ENCODE peak calls at places on chromosomes 7 and 10, in ten cellular contexts. One of them, this sample, is unnamed. For H3K4me1, the result is how much of the 10 kb centered on the place peaks cover.

GRCh38 chr7:137903382-137904169 is 56.8 kb upstream of the DGKI start:
- DNase-seq in heart right ventricle: no peak
- DNase-seq in cardiac muscle cell: peak
- DNase-seq in neural progenitor cell: peak
- DNase-seq in adrenal gland: peak
- DNase-seq in astrocyte: peak
- DNase-seq in uterus: peak
- DNase-seq in A673: peak
- DNase-seq in GM23248: peak
- DNase-seq in IMR-90: peak
- DNase-seq in this sample: peak

GRCh38 chr10:14153570-14154055 is 177.1 kb downstream of the FRMD4A start:
- DNase-seq in heart right ventricle: peak
- DNase-seq in cardiac muscle cell: peak
- DNase-seq in neural progenitor cell: no peak
- DNase-seq in adrenal gland: peak
- DNase-seq in astrocyte: no peak
- DNase-seq in uterus: no peak
- DNase-seq in A673: peak
- DNase-seq in GM23248: no peak
- DNase-seq in IMR-90: peak
- DNase-seq in this sample: no peak

GRCh38 chr10:86668297-86669165 is at the start of gene LDB3:
- DNase-seq in heart right ventricle: peak
- DNase-seq in cardiac muscle cell: peak
- DNase-seq in neural progenitor cell: peak
- DNase-seq in adrenal gland: no peak
- DNase-seq in astrocyte: peak
- DNase-seq in uterus: peak
- DNase-seq in A673: peak
- DNase-seq in GM23248: no peak
- DNase-seq in IMR-90: peak
- DNase-seq in this sample: peak

GRCh38 chr7:155764432-155764798 is 47.8 kb downstream of the SHH start:
- DNase-seq in heart right ventricle: no peak
- DNase-seq in cardiac muscle cell: no peak
- DNase-seq in neural progenitor cell: no peak
- DNase-seq in adrenal gland: no peak
- DNase-seq in astrocyte: no peak
- DNase-seq in uterus: no peak
- DNase-seq in A673: no peak
- DNase-seq in GM23248: no peak
- DNase-seq in IMR-90: no peak
- DNase-seq in this sample: no peak

GRCh38 chr10:44885710-44886109 is 25.4 kb upstream of the TMEM72 start:
- DNase-seq in heart right ventricle: no peak
- DNase-seq in cardiac muscle cell: no peak
- DNase-seq in neural progenitor cell: no peak
- DNase-seq in adrenal gland: no peak
- DNase-seq in astrocyte: no peak
- DNase-seq in uterus: no peak
- DNase-seq in A673: no peak
- DNase-seq in GM23248: no peak
- DNase-seq in IMR-90: no peak
- DNase-seq in this sample: no peak

GRCh38 chr10:46198516-46198915 is 88.3 kb upstream of the ANTXRL start:
- DNase-seq in heart right ventricle: no peak
- DNase-seq in cardiac muscle cell: no peak
- DNase-seq in neural progenitor cell: no peak
- DNase-seq in adrenal gland: no peak
- DNase-seq in astrocyte: no peak
- DNase-seq in uterus: no peak
- DNase-seq in A673: no peak
- DNase-seq in GM23248: peak
- DNase-seq in IMR-90: no peak
- DNase-seq in this sample: no peak

GRCh38 chr7:73921623-73922528 is 60.9 kb downstream of the TMEM270 start:
- DNase-seq in heart right ventricle: no peak
- DNase-seq in cardiac muscle cell: no peak
- DNase-seq in neural progenitor cell: no peak
- DNase-seq in adrenal gland: no peak
- DNase-seq in astrocyte: no peak
- DNase-seq in uterus: no peak
- DNase-seq in A673: no peak
- DNase-seq in GM23248: no peak
- DNase-seq in IMR-90: no peak
- DNase-seq in this sample: no peak

GRCh38 chr7:141287936-141288335 is 214.1 kb downstream of the TMEM178B start:
- DNase-seq in heart right ventricle: no peak
- DNase-seq in cardiac muscle cell: no peak
- DNase-seq in neural progenitor cell: no peak
- DNase-seq in adrenal gland: no peak
- DNase-seq in astrocyte: no peak
- DNase-seq in uterus: no peak
- DNase-seq in A673: no peak
- DNase-seq in GM23248: no peak
- DNase-seq in IMR-90: no peak
- DNase-seq in this sample: no peak

GRCh38 chr10:36574212-36574611 is 551.2 kb upstream of the ANKRD30A start:
- DNase-seq in heart right ventricle: no peak
- DNase-seq in cardiac muscle cell: peak
- DNase-seq in neural progenitor cell: no peak
- DNase-seq in adrenal gland: no peak
- DNase-seq in astrocyte: peak
- DNase-seq in uterus: no peak
- DNase-seq in A673: no peak
- DNase-seq in GM23248: peak
- DNase-seq in IMR-90: peak
- DNase-seq in this sample: no peak

GRCh38 chr7:69723663-69724062 is 125.4 kb downstream of the AUTS2 start:
- DNase-seq in heart right ventricle: no peak
- DNase-seq in cardiac muscle cell: no peak
- DNase-seq in neural progenitor cell: no peak
- DNase-seq in adrenal gland: no peak
- DNase-seq in astrocyte: no peak
- DNase-seq in uterus: no peak
- DNase-seq in A673: no peak
- DNase-seq in GM23248: no peak
- DNase-seq in IMR-90: no peak
- DNase-seq in this sample: no peak

GRCh38 chr10:14917827-14918226 is 36.1 kb downstream of the DCLRE1C start:
- DNase-seq in heart right ventricle: no peak
- DNase-seq in cardiac muscle cell: no peak
- DNase-seq in neural progenitor cell: no peak
- DNase-seq in adrenal gland: no peak
- DNase-seq in astrocyte: no peak
- DNase-seq in uterus: no peak
- DNase-seq in A673: no peak
- DNase-seq in GM23248: no peak
- DNase-seq in IMR-90: no peak
- DNase-seq in this sample: no peak

GRCh38 chr10:110274072-110274627 is 30.6 kb downstream of the SMNDC1 start:
- DNase-seq in heart right ventricle: no peak
- DNase-seq in cardiac muscle cell: no peak
- DNase-seq in neural progenitor cell: no peak
- DNase-seq in adrenal gland: no peak
- DNase-seq in astrocyte: no peak
- DNase-seq in uterus: no peak
- DNase-seq in A673: no peak
- DNase-seq in GM23248: no peak
- DNase-seq in IMR-90: no peak
- DNase-seq in this sample: no peak

GRCh38 chr10:132036887-132037675 is 28.7 kb upstream of the JAKMIP3 start:
- DNase-seq in heart right ventricle: peak
- DNase-seq in cardiac muscle cell: no peak
- DNase-seq in neural progenitor cell: peak
- DNase-seq in adrenal gland: no peak
- DNase-seq in astrocyte: peak
- DNase-seq in uterus: no peak
- DNase-seq in A673: no peak
- DNase-seq in GM23248: no peak
- DNase-seq in IMR-90: no peak
- DNase-seq in this sample: no peak

GRCh38 chr10:60428387-60428737 is 38.7 kb upstream of the ANK3 start:
- DNase-seq in heart right ventricle: no peak
- DNase-seq in cardiac muscle cell: peak
- DNase-seq in neural progenitor cell: no peak
- DNase-seq in adrenal gland: no peak
- DNase-seq in astrocyte: peak
- DNase-seq in uterus: no peak
- DNase-seq in A673: no peak
- DNase-seq in GM23248: peak
- DNase-seq in IMR-90: peak
- DNase-seq in this sample: no peak

GRCh38 chr10:60427709-60428386 is 38.2 kb upstream of the ANK3 start:
- DNase-seq in heart right ventricle: no peak
- DNase-seq in cardiac muscle cell: no peak
- DNase-seq in neural progenitor cell: no peak
- DNase-seq in adrenal gland: no peak
- DNase-seq in astrocyte: no peak
- DNase-seq in uterus: no peak
- DNase-seq in A673: no peak
- DNase-seq in GM23248: peak
- DNase-seq in IMR-90: peak
- DNase-seq in this sample: no peak

GRCh38 chr10:60429084-60429849 is 39.6 kb upstream of the ANK3 start:
- DNase-seq in heart right ventricle: no peak
- DNase-seq in cardiac muscle cell: peak
- DNase-seq in neural progenitor cell: no peak
- DNase-seq in adrenal gland: no peak
- DNase-seq in astrocyte: peak
- DNase-seq in uterus: no peak
- DNase-seq in A673: no peak
- DNase-seq in GM23248: no peak
- DNase-seq in IMR-90: peak
- DNase-seq in this sample: no peak

GRCh38 chr10:60430836-60431597 is 41.3 kb upstream of the ANK3 start:
- DNase-seq in heart right ventricle: no peak
- DNase-seq in cardiac muscle cell: no peak
- DNase-seq in neural progenitor cell: no peak
- DNase-seq in adrenal gland: no peak
- DNase-seq in astrocyte: no peak
- DNase-seq in uterus: no peak
- DNase-seq in A673: no peak
- DNase-seq in GM23248: no peak
- DNase-seq in IMR-90: peak
- DNase-seq in this sample: no peak

DNA sequence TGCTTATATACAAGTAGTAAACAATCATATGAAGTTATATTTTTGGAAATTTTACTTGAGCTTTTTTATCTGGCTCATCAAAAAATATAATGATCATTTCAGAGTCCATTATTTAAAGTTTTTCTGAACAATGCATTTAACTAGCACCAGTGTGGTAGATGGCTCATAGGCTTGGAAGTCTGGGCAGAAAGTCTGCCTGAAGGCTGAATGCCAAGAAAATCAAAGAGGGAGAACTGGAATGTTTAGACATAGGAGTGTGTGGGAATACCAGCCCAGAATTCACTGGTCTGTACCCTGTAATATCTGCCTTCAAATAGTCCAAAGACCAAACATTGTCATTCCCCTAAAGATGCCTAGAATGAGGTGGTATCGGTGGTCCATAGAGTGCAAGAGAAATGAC is 40.3 kb upstream of the ANK3 start:
- DNase-seq in heart right ventricle: no peak
- DNase-seq in cardiac muscle cell: peak
- DNase-seq in neural progenitor cell: no peak
- DNase-seq in adrenal gland: no peak
- DNase-seq in astrocyte: peak
- DNase-seq in uterus: no peak
- DNase-seq in A673: no peak
- DNase-seq in GM23248: peak
- DNase-seq in IMR-90: peak
- DNase-seq in this sample: no peak
- H3K4me1 ChIP-seq in heart right ventricle: under half
- H3K4me1 ChIP-seq in cardiac muscle cell: under half
- H3K4me1 ChIP-seq in neural progenitor cell: under half
- H3K4me1 ChIP-seq in adrenal gland: under half
- H3K4me1 ChIP-seq in astrocyte: half or more
- H3K4me1 ChIP-seq in uterus: under half
- H3K4me1 ChIP-seq in A673: under half
- H3K4me1 ChIP-seq in GM23248: half or more
- H3K4me1 ChIP-seq in IMR-90: under half
- H3K4me1 ChIP-seq in this sample: under half

GRCh38 chr7:91019686-91020385 is 244.4 kb upstream of the FZD1 start:
- DNase-seq in heart right ventricle: no peak
- DNase-seq in cardiac muscle cell: no peak
- DNase-seq in neural progenitor cell: no peak
- DNase-seq in adrenal gland: no peak
- DNase-seq in astrocyte: peak
- DNase-seq in uterus: no peak
- DNase-seq in A673: no peak
- DNase-seq in GM23248: no peak
- DNase-seq in IMR-90: peak
- DNase-seq in this sample: no peak
- H3K27ac ChIP-seq in heart right ventricle: no peak
- H3K27ac ChIP-seq in cardiac muscle cell: no peak
- H3K27ac ChIP-seq in neural progenitor cell: no peak
- H3K27ac ChIP-seq in adrenal gland: no peak
- H3K27ac ChIP-seq in astrocyte: no peak
- H3K27ac ChIP-seq in uterus: no peak
- H3K27ac ChIP-seq in A673: no peak
- H3K27ac ChIP-seq in GM23248: no peak
- H3K27ac ChIP-seq in IMR-90: no peak
- H3K27ac ChIP-seq in this sample: no peak

DNA sequence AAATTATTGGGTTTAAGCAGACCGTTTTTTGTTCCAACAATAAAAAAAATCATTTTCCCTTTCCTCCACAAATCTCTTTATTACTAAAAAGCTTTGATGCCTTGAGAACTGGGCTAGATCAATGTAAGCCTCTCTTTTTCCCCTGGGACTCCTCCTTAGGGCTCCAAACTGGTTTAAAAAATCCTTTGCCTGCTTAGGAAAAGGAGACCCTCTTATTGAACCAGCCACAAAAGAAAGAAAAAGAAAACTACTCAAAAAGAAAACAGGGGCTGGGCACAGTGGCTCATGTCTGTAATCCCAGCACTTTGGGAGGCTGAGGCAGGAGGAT is 25.0 kb upstream of the SVIL start:
- DNase-seq in heart right ventricle: no peak
- DNase-seq in cardiac muscle cell: no peak
- DNase-seq in neural progenitor cell: no peak
- DNase-seq in adrenal gland: no peak
- DNase-seq in astrocyte: no peak
- DNase-seq in uterus: no peak
- DNase-seq in A673: peak
- DNase-seq in GM23248: no peak
- DNase-seq in IMR-90: no peak
- DNase-seq in this sample: no peak
- H3K4me1 ChIP-seq in heart right ventricle: under half
- H3K4me1 ChIP-seq in cardiac muscle cell: under half
- H3K4me1 ChIP-seq in neural progenitor cell: under half
- H3K4me1 ChIP-seq in adrenal gland: under half
- H3K4me1 ChIP-seq in astrocyte: under half
- H3K4me1 ChIP-seq in uterus: under half
- H3K4me1 ChIP-seq in A673: under half
- H3K4me1 ChIP-seq in GM23248: under half
- H3K4me1 ChIP-seq in IMR-90: under half
- H3K4me1 ChIP-seq in this sample: under half

DNA sequence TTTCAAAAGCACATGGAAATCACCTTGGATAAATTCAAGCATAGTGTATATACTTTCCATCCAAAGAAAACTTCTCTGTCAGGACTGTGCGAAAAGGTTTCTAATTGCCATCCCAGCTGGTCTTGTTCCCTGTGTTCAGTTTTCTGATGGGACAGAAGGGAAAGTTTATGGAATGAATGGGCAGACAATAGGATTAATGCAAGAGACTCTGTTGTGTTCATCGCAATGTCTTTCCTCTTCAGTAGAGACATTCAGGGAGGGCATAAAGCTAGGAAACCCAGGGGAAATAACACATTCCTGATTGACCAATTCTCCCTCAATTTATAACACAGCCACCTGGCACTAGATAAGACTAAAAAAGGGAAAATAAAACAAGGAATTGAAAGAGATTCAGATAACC is 78.9 kb downstream of the CACNA2D1 start:
- DNase-seq in heart right ventricle: no peak
- DNase-seq in cardiac muscle cell: no peak
- DNase-seq in neural progenitor cell: peak
- DNase-seq in adrenal gland: no peak
- DNase-seq in astrocyte: no peak
- DNase-seq in uterus: no peak
- DNase-seq in A673: no peak
- DNase-seq in GM23248: no peak
- DNase-seq in IMR-90: no peak
- DNase-seq in this sample: no peak
- H3K27ac ChIP-seq in heart right ventricle: no peak
- H3K27ac ChIP-seq in cardiac muscle cell: no peak
- H3K27ac ChIP-seq in neural progenitor cell: peak
- H3K27ac ChIP-seq in adrenal gland: no peak
- H3K27ac ChIP-seq in astrocyte: no peak
- H3K27ac ChIP-seq in uterus: no peak
- H3K27ac ChIP-seq in A673: no peak
- H3K27ac ChIP-seq in GM23248: no peak
- H3K27ac ChIP-seq in IMR-90: no peak
- H3K27ac ChIP-seq in this sample: no peak